ENCODE peak calls at places on chromosomes 5 and 9, in five cellular contexts. W is IMR-90, X is GM06990, O is PC-9, J is HCT116. Y is an unnamed sample.

GRCh38 chr5:170597876-170598275 is 94.1 kb downstream of the KCNIP1 start:
- DNase-seq in X (no peak), J (no peak), W (no peak), O (no peak), Y (no peak)

GRCh38 chr5:148778891-148779290 is 47.5 kb upstream of the ADRB2 start:
- DNase-seq in O (no peak), J (no peak), X (no peak), W (no peak), Y (no peak)

GRCh38 chr9:37380570-37380969 is 41.9 kb upstream of the GRHPR start:
- DNase-seq in O (no peak), J (no peak), X (no peak), W (no peak), Y (no peak)

GRCh38 chr9:4508246-4508906 is 18.1 kb downstream of the SLC1A1 start:
- DNase-seq in W (peak), O (no peak), J (no peak), X (no peak), Y (no peak)

GRCh38 chr9:14288433-14288832 is 25.5 kb downstream of the NFIB start:
- DNase-seq in W (no peak), O (no peak), J (no peak), X (no peak), Y (no peak)

GRCh38 chr9:104882574-104882973 is 45.4 kb downstream of the ABCA1 start:
- DNase-seq in W (no peak), X (no peak), J (no peak), O (no peak), Y (no peak)

GRCh38 chr9:121294866-121295661 is 27.1 kb downstream of the GSN start:
- DNase-seq in O (no peak), J (no peak), X (no peak), W (no peak), Y (no peak)

GRCh38 chr5:153960269-153961215 is 78.2 kb downstream of the FAM114A2 start:
- DNase-seq in O (no peak), W (no peak), X (no peak), J (no peak), Y (no peak)

GRCh38 chr5:125338804-125339203 is 592.4 kb upstream of the ZNF608 start:
- DNase-seq in J (no peak), X (no peak), W (no peak), O (no peak), Y (no peak)

GRCh38 chr5:33409435-33410146 is 31.2 kb upstream of the TARS1 start:
- DNase-seq in X (no peak), W (peak), O (no peak), J (no peak), Y (no peak)

GRCh38 chr9:113687680-113688371 is 188.3 kb upstream of the ZNF618 start:
- DNase-seq in O (no peak), W (no peak), X (no peak), J (no peak), Y (no peak)

GRCh38 chr5:143318270-143318669 is 85.2 kb downstream of the NR3C1 start:
- DNase-seq in J (no peak), O (no peak), W (no peak), X (no peak), Y (no peak)

GRCh38 chr5:98105651-98106050 is 667.8 kb upstream of the RGMB start:
- DNase-seq in X (no peak), O (no peak), W (no peak), J (no peak), Y (no peak)

GRCh38 chr9:112844771-112845542 is 45.7 kb downstream of the SLC46A2 start:
- DNase-seq in X (peak), O (peak), J (peak), W (peak), Y (peak)

GRCh38 chr9:38687389-38687842 is 32.5 kb downstream of the FAM240B start:
- DNase-seq in J (peak), X (no peak), W (no peak), O (peak), Y (no peak)

GRCh38 chr5:41416336-41416735 is 94.1 kb downstream of the PLCXD3 start:
- DNase-seq in O (no peak), J (no peak), X (no peak), W (no peak), Y (no peak)

GRCh38 chr5:107365355-107366109 is 305.2 kb downstream of the EFNA5 start:
- DNase-seq in O (no peak), W (no peak), J (no peak), X (no peak), Y (no peak)

GRCh38 chr5:53330491-53330890 is 149.9 kb upstream of the FST start:
- DNase-seq in O (no peak), W (no peak), J (no peak), X (no peak), Y (no peak)

GRCh38 chr5:38846379-38846967 is 661 bp downstream of the OSMR start:
- DNase-seq in X (no peak), O (peak), J (no peak), W (peak), Y (no peak)

GRCh38 chr9:130542457-130543228 is 36.7 kb upstream of the FUBP3 start:
- DNase-seq in J (no peak), W (no peak), O (peak), X (no peak), Y (no peak)

GRCh38 chr5:141846031-141846430 is 32.2 kb downstream of the PCDH1 start:
- DNase-seq in X (no peak), J (no peak), O (no peak), W (peak), Y (no peak)

GRCh38 chr9:137271696-137272076 is 5.8 kb upstream of the TOR4A start:
- DNase-seq in W (no peak), X (no peak), O (no peak), J (no peak), Y (no peak)

GRCh38 chr5:173549644-173550043 is 66.8 kb downstream of the BOD1 start:
- DNase-seq in W (no peak), O (no peak), X (no peak), J (no peak), Y (no peak)

GRCh38 chr5:5678909-5679308 is 256.4 kb downstream of the ICE1 start:
- DNase-seq in W (no peak), J (no peak), X (no peak), O (no peak), Y (no peak)

DNA sequence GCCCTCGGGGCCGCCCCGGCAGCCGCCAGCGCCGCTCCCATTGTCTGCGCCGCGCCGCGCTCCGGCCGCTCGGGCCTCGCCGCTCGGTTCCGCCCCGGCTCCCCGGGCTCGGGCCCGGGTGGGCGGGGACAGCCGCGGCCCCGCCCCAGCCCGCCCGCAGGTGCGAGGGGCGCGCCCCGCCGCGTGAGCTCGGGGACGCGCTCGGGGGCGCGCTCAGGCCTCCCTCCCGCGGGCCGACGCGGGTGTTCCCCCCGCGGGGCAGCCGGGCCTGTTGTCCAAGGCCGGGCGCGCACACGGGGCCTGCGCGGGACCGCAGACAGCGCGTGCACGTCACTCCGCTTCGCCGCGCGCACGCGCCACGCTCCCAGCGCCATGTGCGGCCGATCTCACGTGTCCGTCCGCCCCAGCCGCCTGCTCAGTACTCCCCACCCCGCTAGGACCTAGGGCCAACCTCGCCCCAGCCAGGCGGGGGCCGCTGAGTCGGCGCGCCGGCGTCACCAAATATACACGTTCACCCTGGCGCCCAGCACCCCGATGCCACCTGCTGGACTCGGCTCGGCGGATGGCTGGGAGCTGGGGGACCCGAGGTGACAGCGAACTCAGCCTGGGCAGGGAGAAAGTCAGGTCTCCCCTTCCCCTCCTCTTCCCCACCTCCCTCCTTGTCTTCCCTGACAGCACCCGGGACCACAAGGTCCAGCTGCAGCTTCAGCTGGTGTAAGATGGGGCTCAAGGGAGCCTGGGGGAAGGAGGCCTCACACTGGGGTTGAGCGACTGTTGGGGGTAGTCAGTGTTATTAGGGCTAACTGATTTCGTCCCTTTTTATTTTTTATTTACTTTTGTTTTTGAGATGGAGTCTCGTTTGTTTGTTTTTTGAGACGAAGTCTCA is 14.3 kb downstream of the GBGT1 start:
- DNase-seq in J (peak), X (peak), O (peak), W (peak), Y (peak)
- TF ChIP-seq CTCF in J (peak), X (peak), O (no peak), W (peak), Y (no peak)

GRCh38 chr5:1470762-1471211 is 25.5 kb upstream of the SLC6A3 start:
- DNase-seq in X (no peak), O (no peak), W (no peak), J (no peak), Y (no peak)

GRCh38 chr5:1466631-1467265 is 21.5 kb upstream of the SLC6A3 start:
- DNase-seq in O (no peak), J (no peak), X (no peak), W (no peak), Y (no peak)

GRCh38 chr5:1467341-1468246 is 22.4 kb upstream of the SLC6A3 start:
- DNase-seq in J (no peak), O (no peak), W (no peak), X (no peak), Y (no peak)

GRCh38 chr5:1468247-1468612 is 23.0 kb upstream of the SLC6A3 start:
- DNase-seq in W (no peak), J (no peak), X (no peak), O (no peak), Y (no peak)

DNA sequence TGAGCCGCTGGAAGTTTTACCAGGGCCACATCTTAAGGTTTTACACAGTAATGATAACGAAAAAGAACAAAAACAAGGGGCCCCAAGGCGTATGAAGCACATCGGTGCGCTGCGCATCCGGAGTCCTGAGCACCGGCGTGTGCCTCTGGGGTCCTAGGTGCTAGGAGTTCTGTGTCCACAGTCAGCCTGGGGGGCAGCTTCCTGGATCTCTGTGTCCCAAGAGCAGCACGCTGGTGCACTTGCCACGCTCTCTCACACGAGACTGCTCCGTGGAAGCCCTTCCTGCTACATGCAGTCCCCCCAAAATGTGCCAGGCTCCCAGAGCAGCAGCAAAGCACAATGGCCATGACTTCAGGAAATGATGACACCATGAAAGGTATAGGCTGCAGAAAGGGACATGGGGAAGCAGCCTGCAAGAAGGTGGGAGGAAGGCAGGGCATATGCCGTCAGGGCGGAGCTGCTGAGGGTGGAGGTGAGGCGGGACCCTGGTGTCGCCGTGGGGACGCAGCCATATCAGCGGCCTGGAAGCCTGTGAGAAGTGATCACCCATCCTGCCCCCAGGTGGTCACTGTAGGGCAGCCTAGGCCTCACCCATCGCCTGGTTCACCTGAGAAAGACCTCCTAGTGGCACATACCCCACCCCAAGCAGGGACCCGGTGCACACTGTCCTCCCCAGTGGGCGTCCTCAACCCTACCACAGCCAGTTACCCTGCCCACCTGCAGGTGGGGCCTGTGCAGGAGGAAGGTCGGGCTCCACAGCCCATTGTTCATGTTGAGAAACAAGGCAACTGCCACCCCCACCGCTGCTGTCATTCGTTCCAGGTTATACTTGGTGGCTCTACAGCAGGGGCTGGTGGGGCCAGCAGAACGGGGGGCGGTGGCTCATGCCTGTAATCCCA is 23.6 kb upstream of the SLC6A3 start:
- DNase-seq in O (no peak), J (no peak), W (no peak), X (no peak), Y (no peak)
- TF ChIP-seq CTCF in O (no peak), J (no peak), W (no peak), X (no peak), Y (no peak)

DNA sequence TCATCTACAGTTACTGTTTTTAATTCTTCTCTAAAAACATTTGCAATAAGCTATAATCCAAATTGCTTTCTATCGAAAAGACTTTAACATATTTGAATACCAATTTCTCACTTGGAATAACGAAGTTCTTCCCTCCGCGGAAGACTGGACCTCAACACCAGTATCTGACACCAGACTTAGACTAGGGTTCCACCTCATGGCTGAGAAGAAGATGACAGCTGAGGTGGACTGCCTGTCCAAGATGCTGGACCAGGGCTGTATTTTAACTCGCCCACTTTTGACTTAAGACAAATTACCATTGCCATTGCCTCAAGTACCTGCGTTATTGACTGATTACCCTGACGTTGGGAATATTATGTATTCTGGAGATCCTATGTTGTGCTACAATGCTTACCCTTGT is 34.1 kb downstream of the ZMAT2 start:
- DNase-seq in W (no peak), J (no peak), O (no peak), X (no peak), Y (no peak)
- TF ChIP-seq CTCF in W (peak), J (peak), O (peak), X (peak), Y (no peak)

GRCh38 chr5:133421394-133421793 is 190.9 kb downstream of the FSTL4 start:
- DNase-seq in W (no peak), J (no peak), X (no peak), O (no peak), Y (no peak)
- TF ChIP-seq CTCF in W (peak), J (peak), X (peak), O (peak), Y (no peak)

DNA sequence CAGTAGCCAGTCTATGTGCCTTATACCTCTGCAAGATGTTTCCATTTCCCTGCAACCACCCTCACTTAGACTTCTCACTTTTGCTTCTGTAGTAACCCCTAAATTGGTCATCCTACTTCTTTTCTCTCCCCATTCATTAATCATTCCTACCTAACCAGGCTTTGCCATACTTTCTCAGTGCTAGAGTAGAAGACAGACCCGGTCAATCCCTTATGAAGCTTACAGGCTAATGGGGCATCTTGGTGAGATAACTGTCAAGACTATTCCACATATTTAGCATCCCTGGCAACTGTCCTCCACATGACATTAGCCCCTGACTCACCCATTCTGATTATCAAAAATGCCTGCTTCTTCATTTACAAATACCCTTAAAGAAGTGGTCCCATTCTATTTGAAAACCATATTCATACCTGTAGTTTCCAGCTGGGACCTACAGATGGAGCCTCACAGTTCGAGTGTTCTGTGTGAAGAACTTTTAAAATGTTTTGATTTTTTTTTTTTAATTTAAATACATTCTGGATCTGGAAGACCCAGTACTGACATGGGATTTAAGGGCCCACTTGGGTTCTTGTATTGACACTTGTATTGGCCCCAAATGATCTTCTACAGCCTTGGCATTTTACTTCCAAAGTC is 21.0 kb downstream of the F2RL2 start:
- DNase-seq in J (no peak), X (no peak), W (peak), O (no peak), Y (no peak)
- TF ChIP-seq CTCF in J (peak), X (peak), W (peak), O (peak), Y (no peak)

GRCh38 chr9:127015926-127016512 is 101.4 kb downstream of the RALGPS1 start:
- DNase-seq in X (no peak), O (no peak), W (no peak), J (no peak), Y (no peak)

GRCh38 chr9:127020526-127021078 is 101.8 kb downstream of the ANGPTL2 start:
- DNase-seq in X (no peak), O (no peak), J (no peak), W (no peak), Y (no peak)

GRCh38 chr9:127020036-127020435 is 102.4 kb downstream of the ANGPTL2 start:
- DNase-seq in X (no peak), O (no peak), J (no peak), W (no peak), Y (no peak)

GRCh38 chr9:127021664-127022337 is 100.6 kb downstream of the ANGPTL2 start:
- DNase-seq in J (no peak), X (no peak), O (no peak), W (peak), Y (no peak)

DNA sequence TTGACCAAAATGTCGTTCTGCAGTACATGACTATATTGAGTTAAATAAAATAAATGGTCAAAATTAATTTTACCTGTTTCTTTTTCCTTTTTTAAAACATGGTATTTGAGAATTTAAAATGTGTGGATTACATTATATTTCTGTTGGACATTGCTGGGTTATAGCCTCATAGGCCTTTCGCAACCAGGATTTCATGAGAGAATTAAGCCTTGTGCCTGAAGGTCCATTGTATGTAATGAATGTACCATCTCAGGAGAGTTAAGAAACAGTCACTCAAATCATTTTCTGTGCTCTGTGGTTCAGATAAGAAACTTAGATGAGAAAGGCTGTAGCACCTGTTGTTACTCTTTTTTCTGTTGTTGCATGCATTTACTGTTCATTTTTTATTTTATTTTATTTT is 103.5 kb downstream of the ANGPTL2 start:
- DNase-seq in O (no peak), J (no peak), X (no peak), W (peak), Y (no peak)
- TF ChIP-seq CTCF in O (no peak), J (no peak), X (no peak), W (no peak), Y (no peak)

DNA sequence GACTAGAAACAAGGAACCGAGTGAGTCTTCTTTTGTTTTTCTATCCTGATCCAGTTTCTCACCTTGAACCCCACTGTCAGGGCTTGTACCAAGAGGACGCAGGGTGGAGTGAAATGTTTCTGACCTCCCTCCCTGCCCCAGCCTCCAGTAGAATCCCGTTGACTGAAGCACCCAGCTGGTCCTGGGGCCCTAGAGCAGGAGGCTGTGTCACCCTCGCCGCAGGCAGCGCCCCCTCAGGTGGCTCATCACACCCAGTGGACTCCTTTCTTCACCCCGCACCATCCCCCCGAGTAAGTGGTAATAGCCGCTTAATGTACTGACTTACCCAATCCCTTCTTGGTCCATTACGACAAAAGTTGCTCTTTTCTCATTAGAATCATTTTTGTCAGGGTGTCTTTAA is 53.8 kb downstream of the MVB12B start:
- DNase-seq in W (no peak), X (no peak), J (no peak), O (no peak), Y (no peak)
- TF ChIP-seq CTCF in W (no peak), X (no peak), J (peak), O (no peak), Y (no peak)